ENCODE peak calls at places on chromosomes 6 and 20, in eight cellular contexts. One of them, this sample, is unnamed.

GRCh38 chr20:41182296-41183212 is 45.2 kb downstream of the PLCG1 start:
- DNase-seq in RWPE1: peak; percentile 42
- DNase-seq in LoVo: no peak
- DNase-seq in activated CD8-positive, alpha-beta T cell treated with anti-CD3 and anti-CD28 coated beads, Interleukin-2, amount 10 ng/mL, durations not matched to agents 7 days and 5 days: peak; percentile 22
- DNase-seq in activated T-helper 1 cell treated with anti-CD3 and anti-CD28 coated beads, Interleukin-2, amount 50 U/mL, for 16 hours: no peak
- DNase-seq in NCI-H2029: no peak
- DNase-seq in OCI-LY7: no peak
- DNase-seq in activated CD4-positive, alpha-beta T cell treated with anti-CD3 and anti-CD28 coated beads, Interleukin-2, amount 50 U/mL, for 48 hours: no peak
- DNase-seq in this sample: no peak

GRCh38 chr6:139917943-139918342 is 543.5 kb upstream of the CITED2 start:
- DNase-seq in activated CD8-positive, alpha-beta T cell treated with anti-CD3 and anti-CD28 coated beads, Interleukin-2, amount 10 ng/mL, durations not matched to agents 7 days and 5 days: no peak
- DNase-seq in NCI-H2029: no peak
- DNase-seq in OCI-LY7: no peak
- DNase-seq in activated CD4-positive, alpha-beta T cell treated with anti-CD3 and anti-CD28 coated beads, Interleukin-2, amount 50 U/mL, for 48 hours: no peak
- DNase-seq in RWPE1: no peak
- DNase-seq in activated T-helper 1 cell treated with anti-CD3 and anti-CD28 coated beads, Interleukin-2, amount 50 U/mL, for 16 hours: no peak
- DNase-seq in LoVo: no peak
- DNase-seq in this sample: no peak

GRCh38 chr6:166907871-166908806 is 48.2 kb downstream of the RNASET2 start:
- DNase-seq in activated CD4-positive, alpha-beta T cell treated with anti-CD3 and anti-CD28 coated beads, Interleukin-2, amount 50 U/mL, for 48 hours: no peak
- DNase-seq in LoVo: no peak
- DNase-seq in activated T-helper 1 cell treated with anti-CD3 and anti-CD28 coated beads, Interleukin-2, amount 50 U/mL, for 16 hours: no peak
- DNase-seq in RWPE1: no peak
- DNase-seq in activated CD8-positive, alpha-beta T cell treated with anti-CD3 and anti-CD28 coated beads, Interleukin-2, amount 10 ng/mL, durations not matched to agents 7 days and 5 days: peak; percentile 8
- DNase-seq in NCI-H2029: no peak
- DNase-seq in OCI-LY7: no peak
- DNase-seq in this sample: no peak

GRCh38 chr20:346640-347316 is at the start of gene NRSN2:
- DNase-seq in LoVo: no peak
- DNase-seq in NCI-H2029: peak; percentile 52
- DNase-seq in activated T-helper 1 cell treated with anti-CD3 and anti-CD28 coated beads, Interleukin-2, amount 50 U/mL, for 16 hours: no peak
- DNase-seq in OCI-LY7: no peak
- DNase-seq in activated CD4-positive, alpha-beta T cell treated with anti-CD3 and anti-CD28 coated beads, Interleukin-2, amount 50 U/mL, for 48 hours: peak; percentile 41
- DNase-seq in activated CD8-positive, alpha-beta T cell treated with anti-CD3 and anti-CD28 coated beads, Interleukin-2, amount 10 ng/mL, durations not matched to agents 7 days and 5 days: no peak
- DNase-seq in RWPE1: peak; percentile 80
- DNase-seq in this sample: no peak

GRCh38 chr20:21548390-21549035 is 34.6 kb upstream of the NKX2-2 start:
- DNase-seq in activated CD8-positive, alpha-beta T cell treated with anti-CD3 and anti-CD28 coated beads, Interleukin-2, amount 10 ng/mL, durations not matched to agents 7 days and 5 days: peak; percentile 53
- DNase-seq in OCI-LY7: peak; percentile 82
- DNase-seq in activated T-helper 1 cell treated with anti-CD3 and anti-CD28 coated beads, Interleukin-2, amount 50 U/mL, for 16 hours: no peak
- DNase-seq in LoVo: no peak
- DNase-seq in RWPE1: no peak
- DNase-seq in NCI-H2029: no peak
- DNase-seq in activated CD4-positive, alpha-beta T cell treated with anti-CD3 and anti-CD28 coated beads, Interleukin-2, amount 50 U/mL, for 48 hours: peak; percentile 26
- DNase-seq in this sample: peak; percentile 45

GRCh38 chr6:138572200-138572875 is 73.0 kb upstream of the NHSL1 start:
- DNase-seq in activated CD4-positive, alpha-beta T cell treated with anti-CD3 and anti-CD28 coated beads, Interleukin-2, amount 50 U/mL, for 48 hours: no peak
- DNase-seq in activated CD8-positive, alpha-beta T cell treated with anti-CD3 and anti-CD28 coated beads, Interleukin-2, amount 10 ng/mL, durations not matched to agents 7 days and 5 days: no peak
- DNase-seq in RWPE1: peak; percentile 72
- DNase-seq in LoVo: no peak
- DNase-seq in NCI-H2029: peak; percentile 68
- DNase-seq in OCI-LY7: no peak
- DNase-seq in activated T-helper 1 cell treated with anti-CD3 and anti-CD28 coated beads, Interleukin-2, amount 50 U/mL, for 16 hours: no peak
- DNase-seq in this sample: no peak

GRCh38 chr20:8721098-8721497 is 347.8 kb upstream of the PLCB4 start:
- DNase-seq in NCI-H2029: peak; percentile 27
- DNase-seq in OCI-LY7: peak; percentile 80
- DNase-seq in activated T-helper 1 cell treated with anti-CD3 and anti-CD28 coated beads, Interleukin-2, amount 50 U/mL, for 16 hours: no peak
- DNase-seq in activated CD4-positive, alpha-beta T cell treated with anti-CD3 and anti-CD28 coated beads, Interleukin-2, amount 50 U/mL, for 48 hours: peak; percentile 3
- DNase-seq in RWPE1: peak; percentile 34
- DNase-seq in LoVo: peak; percentile 12
- DNase-seq in activated CD8-positive, alpha-beta T cell treated with anti-CD3 and anti-CD28 coated beads, Interleukin-2, amount 10 ng/mL, durations not matched to agents 7 days and 5 days: peak; percentile 36
- DNase-seq in this sample: peak; percentile 63

GRCh38 chr20:50715694-50716093 is 15.7 kb upstream of the PARD6B start:
- DNase-seq in OCI-LY7: no peak
- DNase-seq in activated T-helper 1 cell treated with anti-CD3 and anti-CD28 coated beads, Interleukin-2, amount 50 U/mL, for 16 hours: no peak
- DNase-seq in RWPE1: no peak
- DNase-seq in activated CD4-positive, alpha-beta T cell treated with anti-CD3 and anti-CD28 coated beads, Interleukin-2, amount 50 U/mL, for 48 hours: no peak
- DNase-seq in NCI-H2029: no peak
- DNase-seq in LoVo: no peak
- DNase-seq in activated CD8-positive, alpha-beta T cell treated with anti-CD3 and anti-CD28 coated beads, Interleukin-2, amount 10 ng/mL, durations not matched to agents 7 days and 5 days: no peak
- DNase-seq in this sample: no peak

GRCh38 chr20:3739054-3739925 is 6.8 kb downstream of the HSPA12B start:
- DNase-seq in activated T-helper 1 cell treated with anti-CD3 and anti-CD28 coated beads, Interleukin-2, amount 50 U/mL, for 16 hours: no peak
- DNase-seq in activated CD8-positive, alpha-beta T cell treated with anti-CD3 and anti-CD28 coated beads, Interleukin-2, amount 10 ng/mL, durations not matched to agents 7 days and 5 days: no peak
- DNase-seq in activated CD4-positive, alpha-beta T cell treated with anti-CD3 and anti-CD28 coated beads, Interleukin-2, amount 50 U/mL, for 48 hours: no peak
- DNase-seq in LoVo: no peak
- DNase-seq in OCI-LY7: no peak
- DNase-seq in RWPE1: no peak
- DNase-seq in NCI-H2029: no peak
- DNase-seq in this sample: no peak